ENCODE peak calls at places on chromosome 12, in six cellular contexts. L, C, K, A, R and M are unnamed samples.

GRCh38 chr12:70576341-70577282 is 60.6 kb downstream of the PTPRB start:
- DNase-seq in C (peak), K (no peak), A (no peak), R (no peak), L (peak), M (peak)

GRCh38 chr12:71405884-71406283 is 33.7 kb upstream of the LGR5 start:
- DNase-seq in C (no peak), R (no peak), L (no peak), A (no peak), K (no peak), M (no peak)

GRCh38 chr12:62523619-62524018 is 57.0 kb downstream of the MON2 start:
- DNase-seq in R (no peak), K (no peak), C (no peak), L (no peak), A (no peak), M (no peak)

GRCh38 chr12:130647814-130648213 is 68.3 kb downstream of the RIMBP2 start:
- DNase-seq in L (no peak), C (no peak), R (no peak), K (no peak), A (no peak), M (no peak)

GRCh38 chr12:127257366-127257935 is 1009.5 kb upstream of the TMEM132C start:
- DNase-seq in L (no peak), K (no peak), A (no peak), R (no peak), C (no peak), M (no peak)

GRCh38 chr12:122174155-122174845 is at the start of gene IL31:
- DNase-seq in K (no peak), R (no peak), L (no peak), C (no peak), A (no peak), M (no peak)

GRCh38 chr12:130496516-130497120 is 158.9 kb downstream of the PIWIL1 start:
- DNase-seq in C (no peak), L (no peak), R (no peak), A (no peak), K (no peak), M (no peak)

GRCh38 chr12:12734054-12734453 is 16.9 kb downstream of the CDKN1B start:
- DNase-seq in L (no peak), C (no peak), K (no peak), A (no peak), R (no peak), M (no peak)

GRCh38 chr12:119659289-119659897 is 8.5 kb upstream of the PRKAB1 start:
- DNase-seq in K (peak), R (no peak), L (no peak), A (peak), C (no peak), M (peak)